ENCODE peak calls at places on chromosomes 1 and 21, in five cellular contexts. R, Q, Y, N and B are unnamed samples.
A peak's percentile ranks its signal among the peaks of the same experiment; 100 is the strongest.

GRCh38 chr1:67236277-67236676 is 70.0 kb downstream of the IL23R start:
- DNase-seq in N (no peak), Y (no peak), Q (no peak), R (no peak), B (no peak)

GRCh38 chr1:170145691-170146676 is at the start of gene NTMT2:
- DNase-seq in N (no peak), Y (peak; percentile 8), Q (peak; percentile 43), R (peak; percentile 78), B (peak; percentile 42)

GRCh38 chr1:15722411-15722810 is 13.6 kb upstream of the SLC25A34 start:
- DNase-seq in N (no peak), Y (no peak), R (no peak), Q (peak; percentile 45), B (no peak)

GRCh38 chr21:39502631-39503030 is 50.9 kb downstream of the SH3BGR start:
- DNase-seq in Y (no peak), Q (no peak), N (no peak), R (no peak), B (no peak)

GRCh38 chr1:173193639-173194038 is 13.5 kb downstream of the TNFSF4 start:
- DNase-seq in R (no peak), Q (no peak), Y (peak; percentile 47), N (peak; percentile 57), B (no peak)

GRCh38 chr1:63327417-63328139 is 5.2 kb downstream of the FOXD3 start:
- DNase-seq in N (peak; percentile 54), Q (peak; percentile 25), R (peak; percentile 93), Y (peak; percentile 62), B (peak; percentile 82)

GRCh38 chr1:94863919-94864318 is 43.8 kb downstream of the SLC44A3 start:
- DNase-seq in Q (peak; percentile 83), N (peak; percentile 95), R (no peak), Y (peak; percentile 87), B (no peak)

GRCh38 chr1:117501275-117501674 is 104.6 kb upstream of the TENT5C start:
- DNase-seq in R (no peak), Q (no peak), N (peak; percentile 73), Y (peak; percentile 91), B (no peak)

GRCh38 chr1:51818487-51818886 is 60.0 kb downstream of the NRDC start:
- DNase-seq in Q (no peak), Y (no peak), R (no peak), N (no peak), B (no peak)

GRCh38 chr1:229342902-229343587 is at the start of gene CCSAP:
- DNase-seq in Y (peak; percentile 38), N (peak; percentile 54), R (peak; percentile 60), Q (peak; percentile 46), B (peak; percentile 37)

GRCh38 chr1:38153426-38154088 is 107.0 kb upstream of the POU3F1 start:
- DNase-seq in Q (no peak), R (no peak), Y (no peak), N (no peak), B (no peak)

GRCh38 chr1:19257178-19257914 is 5.7 kb downstream of the MRTO4 start:
- DNase-seq in R (no peak), N (no peak), Q (no peak), Y (no peak), B (no peak)

GRCh38 chr1:220527279-220528048 is 472 bp upstream of the MARK1 start:
- DNase-seq in Q (no peak), N (peak; percentile 12), R (peak; percentile 39), Y (no peak), B (peak; percentile 18)

GRCh38 chr1:116754203-116754977 is at the start of gene CD2:
- DNase-seq in R (no peak), Q (no peak), Y (no peak), N (no peak), B (no peak)

GRCh38 chr1:119329521-119329920 is 39.1 kb upstream of the HAO2 start:
- DNase-seq in Y (no peak), N (no peak), Q (no peak), R (no peak), B (no peak)

GRCh38 chr1:119331915-119332314 is 36.7 kb upstream of the HAO2 start:
- DNase-seq in R (peak; percentile 86), N (no peak), Q (no peak), Y (no peak), B (no peak)

GRCh38 chr1:119330940-119331263 is 37.7 kb upstream of the HAO2 start:
- DNase-seq in N (no peak), Q (no peak), R (no peak), Y (no peak), B (no peak)

GRCh38 chr1:119330062-119330939 is 38.3 kb upstream of the HAO2 start:
- DNase-seq in Q (no peak), Y (no peak), N (no peak), R (no peak), B (no peak)

GRCh38 chr1:119332626-119333025 is 36.0 kb upstream of the HAO2 start:
- DNase-seq in R (no peak), Y (no peak), Q (no peak), N (no peak), B (no peak)
- H2AK5ac ChIP-seq in R (no peak overlapping the region), Y (no peak overlapping the region), Q (no peak overlapping the region), N (no peak overlapping the region), B (no peak overlapping the region)

DNA sequence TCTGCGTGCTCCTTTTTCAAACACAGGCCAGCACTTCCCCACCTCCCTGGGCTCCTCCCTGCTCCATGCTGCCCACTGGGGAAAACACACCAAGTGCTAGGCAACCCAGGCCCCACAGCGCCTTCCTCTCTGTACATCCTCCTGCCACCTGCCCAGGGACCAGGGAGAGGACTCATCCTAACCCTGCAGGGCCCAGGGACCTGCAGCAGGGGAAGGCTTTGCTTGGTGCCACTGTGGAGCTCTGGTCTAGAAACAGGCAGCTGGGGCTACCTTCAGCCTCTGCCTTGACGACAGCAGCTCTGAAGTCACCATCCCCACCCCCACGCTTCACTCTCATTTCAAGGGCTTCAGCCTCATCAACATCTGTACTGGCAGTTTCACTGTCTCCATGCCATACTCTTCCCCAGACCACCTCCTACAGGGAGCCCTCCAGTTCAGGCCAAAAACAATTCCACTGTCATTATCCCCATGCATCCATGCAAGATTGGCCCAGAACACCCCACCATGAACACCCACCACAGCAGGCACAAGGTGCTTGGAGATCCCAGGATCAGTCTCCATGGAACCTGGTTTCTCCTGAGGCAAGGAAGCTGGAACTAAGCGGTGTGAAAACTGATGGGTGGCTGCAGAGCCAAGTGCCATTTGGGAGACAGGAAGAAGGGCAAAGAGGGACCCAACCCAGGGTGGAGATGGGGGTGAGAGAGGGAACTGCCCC is 1.1 kb downstream of the IGSF8 start:
- DNase-seq in R (no peak), N (no peak), Q (peak; percentile 19), Y (no peak), B (no peak)
- H3K23ac ChIP-seq in R (no peak overlapping the region), N (no peak overlapping the region), Q (no peak overlapping the region), Y (no peak overlapping the region), B (no peak overlapping the region)

DNA sequence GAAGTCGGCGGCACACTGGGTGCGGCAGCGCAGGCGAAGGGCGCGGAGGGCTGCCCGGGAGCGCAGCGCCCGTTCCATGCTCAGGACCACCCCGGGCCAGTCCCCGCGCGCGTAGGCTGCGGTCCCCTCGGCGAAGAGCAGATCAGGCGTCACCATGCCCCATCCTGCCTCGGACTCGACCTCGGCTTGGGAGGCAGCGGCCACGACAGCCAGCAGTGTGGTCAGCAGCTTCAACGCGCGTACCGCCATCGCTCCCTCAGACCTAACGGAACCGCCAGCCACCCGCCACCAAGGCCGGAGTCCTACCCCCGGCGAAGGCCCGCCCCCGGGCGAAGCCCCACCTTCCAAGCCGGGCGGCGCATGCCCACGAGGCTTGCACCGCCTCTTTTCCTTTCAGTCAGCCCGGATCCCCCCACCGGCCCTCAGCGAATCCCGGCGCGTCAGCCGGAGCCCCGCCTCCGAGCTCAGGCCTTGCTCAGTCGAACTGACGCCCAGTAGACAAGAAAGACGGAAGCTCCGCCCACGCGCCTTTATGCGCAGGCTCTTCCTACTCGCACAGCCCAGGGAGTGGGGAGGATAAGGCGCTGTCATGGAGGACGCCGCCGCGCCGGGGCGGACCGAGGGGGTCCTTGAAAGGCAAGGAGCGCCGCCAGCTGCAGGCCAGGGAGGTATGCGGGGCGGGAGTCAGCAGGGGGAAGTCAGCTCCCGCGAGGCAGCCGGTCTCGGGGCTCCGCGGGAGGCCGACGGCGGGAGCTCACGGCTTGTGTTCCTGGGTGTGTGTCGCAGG is at the start of the genes C1orf50 and P3H1:
- DNase-seq in Y (peak; percentile 98), Q (peak; percentile 100), N (peak; percentile 99), R (peak; percentile 100), B (peak; percentile 99)
- H4K91ac ChIP-seq in Y (peak within 1 kb of the TSS; percentile 87), Q (peak within 1 kb of the TSS; percentile 82), N (peak within 1 kb of the TSS; percentile 20), R (no peak within 1 kb of the TSS), B (no peak within 1 kb of the TSS)

GRCh38 chr1:71733121-71733520 is 549.2 kb downstream of the NEGR1 start:
- DNase-seq in Q (no peak), N (no peak), R (no peak), Y (no peak), B (no peak)

GRCh38 chr1:71737768-71738167 is 544.6 kb downstream of the NEGR1 start:
- DNase-seq in Y (no peak), Q (no peak), N (no peak), R (peak; percentile 40), B (no peak)

GRCh38 chr1:71743862-71744261 is 538.5 kb downstream of the NEGR1 start:
- DNase-seq in R (no peak), Y (no peak), N (no peak), Q (no peak), B (no peak)

GRCh38 chr1:71738256-71738655 is 544.1 kb downstream of the NEGR1 start:
- DNase-seq in Q (no peak), R (no peak), N (no peak), Y (no peak), B (no peak)
- H2AK5ac ChIP-seq in Q (no peak overlapping the region), R (no peak overlapping the region), N (no peak overlapping the region), Y (no peak overlapping the region), B (no peak overlapping the region)

DNA sequence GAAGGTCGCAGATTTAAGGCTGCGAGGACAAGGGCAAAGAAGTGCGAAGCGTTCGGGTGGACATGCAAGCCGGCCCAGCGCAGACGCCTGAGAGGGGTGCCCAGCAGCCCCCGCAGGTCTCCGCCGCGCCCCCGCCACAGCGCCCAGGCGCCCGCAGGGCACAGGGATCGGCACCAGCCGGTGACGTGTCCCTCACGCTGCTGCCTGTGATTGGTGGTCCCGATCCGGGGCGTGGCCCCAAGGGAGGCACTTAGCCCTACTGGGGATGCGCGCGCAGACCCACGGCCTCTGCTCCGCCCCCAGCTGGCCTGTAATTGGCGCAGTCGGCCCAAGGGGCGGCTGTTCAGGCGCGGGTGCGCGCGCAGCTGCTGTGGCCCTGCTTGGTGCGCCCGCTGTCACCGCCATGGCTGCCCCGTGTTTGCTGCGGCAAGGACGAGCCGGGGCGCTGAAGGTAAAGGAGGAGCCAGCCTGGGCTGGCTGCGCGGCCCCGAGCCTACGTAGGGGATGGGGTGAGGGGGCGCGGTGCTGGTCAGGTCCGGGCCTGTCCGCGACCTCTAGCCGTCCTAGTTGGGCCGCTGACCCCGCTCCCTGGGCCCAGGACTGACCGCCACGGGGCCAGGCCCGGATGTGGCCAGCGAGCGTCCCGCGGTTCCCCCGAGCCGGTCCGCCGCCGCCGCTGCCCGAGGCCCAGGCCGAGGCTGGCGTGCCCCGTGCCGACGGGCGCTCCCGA is at the start of gene NDUFV3:
- DNase-seq in N (peak; percentile 98), Y (peak; percentile 96), Q (peak; percentile 100), R (peak; percentile 99), B (peak; percentile 99)
- H3K23ac ChIP-seq in N (no peak within 1 kb of the TSS), Y (peak within 1 kb of the TSS; percentile 96), Q (no peak within 1 kb of the TSS), R (no peak within 1 kb of the TSS), B (peak within 1 kb of the TSS; percentile 99)